ENCODE peak calls at places on chromosomes 7 and 10, in eight cellular contexts. M, U, I, A, C, H, P and N are unnamed samples.

GRCh38 chr10:123266981-123267380 is 112.8 kb downstream of the BUB3 start:
- DNase-seq in H (no peak), M (no peak), A (no peak), I (no peak), U (no peak), P (peak; percentile 30), C (no peak), N (no peak)

GRCh38 chr7:128919881-128920789 is 9.6 kb upstream of the KCP start:
- DNase-seq in H (peak; percentile 14), C (no peak), P (no peak), A (no peak), M (no peak), I (no peak), U (peak; percentile 59), N (no peak)

GRCh38 chr10:13158401-13158800 is 3.0 kb upstream of the MCM10 start:
- DNase-seq in A (no peak), M (peak; percentile 24), P (no peak), U (no peak), C (no peak), H (no peak), I (no peak), N (no peak)

GRCh38 chr10:117946525-117947070 is 100.1 kb downstream of the RAB11FIP2 start:
- DNase-seq in P (peak; percentile 51), C (no peak), I (no peak), U (no peak), A (no peak), M (no peak), H (no peak), N (no peak)

GRCh38 chr7:82839555-82839954 is 323.1 kb downstream of the PCLO start:
- DNase-seq in A (no peak), C (no peak), U (peak; percentile 58), I (no peak), M (no peak), P (peak; percentile 27), H (no peak), N (no peak)

GRCh38 chr10:124384591-124385190 is 34.0 kb downstream of the OAT start:
- DNase-seq in A (no peak), P (no peak), U (no peak), C (no peak), M (no peak), H (no peak), I (no peak), N (no peak)

GRCh38 chr10:109939253-109939961 is 16.1 kb upstream of the XPNPEP1 start:
- DNase-seq in M (no peak), H (no peak), U (no peak), P (no peak), I (no peak), A (no peak), C (no peak), N (no peak)

GRCh38 chr10:69089638-69090599 is 2.0 kb downstream of the SRGN start:
- DNase-seq in U (no peak), M (peak; percentile 69), H (no peak), I (no peak), P (no peak), A (peak; percentile 11), C (no peak), N (no peak)

GRCh38 chr7:35817181-35817580 is 16.3 kb downstream of the SEPTIN7 start:
- DNase-seq in C (no peak), U (no peak), I (no peak), H (no peak), M (no peak), A (no peak), P (no peak), N (no peak)

GRCh38 chr7:132575336-132575986 is 809 bp downstream of the PLXNA4 start:
- DNase-seq in I (peak; percentile 27), A (no peak), C (peak; percentile 71), H (peak; percentile 65), U (peak; percentile 68), M (no peak), P (peak; percentile 12), N (peak; percentile 5)

GRCh38 chr10:80460399-80461207 is 6.5 kb downstream of the TSPAN14 start:
- DNase-seq in H (peak; percentile 53), P (peak; percentile 49), I (no peak), M (no peak), C (no peak), U (peak; percentile 90), A (no peak), N (no peak)

GRCh38 chr10:60114765-60115586 is 208.6 kb upstream of the CCDC6 start:
- DNase-seq in U (peak; percentile 89), C (peak; percentile 6), I (peak; percentile 43), H (peak; percentile 16), A (no peak), P (peak; percentile 71), M (no peak), N (peak; percentile 25)

GRCh38 chr7:115293628-115294236 is 371.8 kb downstream of the MDFIC start:
- DNase-seq in H (no peak), A (no peak), M (no peak), U (peak; percentile 13), C (no peak), I (no peak), P (no peak), N (no peak)

GRCh38 chr10:804787-805634 is 115.5 kb upstream of the DIP2C start:
- DNase-seq in I (no peak), H (no peak), A (no peak), M (no peak), C (no peak), U (peak; percentile 16), P (no peak), N (no peak)

GRCh38 chr10:49290131-49290530 is 8.8 kb upstream of the C10orf71 start:
- DNase-seq in I (no peak), C (no peak), A (no peak), H (no peak), U (no peak), M (no peak), P (no peak), N (no peak)

GRCh38 chr10:132113766-132114365 is 48.1 kb downstream of the JAKMIP3 start:
- DNase-seq in H (no peak), C (no peak), I (no peak), M (no peak), A (no peak), P (no peak), U (no peak), N (no peak)

GRCh38 chr10:52004342-52004949 is 305.1 kb upstream of the CSTF2T start:
- DNase-seq in P (peak; percentile 58), M (no peak), A (peak; percentile 4), U (peak; percentile 74), H (peak; percentile 24), I (peak; percentile 11), C (peak; percentile 16), N (no peak)